ENCODE peak calls at places on chromosome 4, in seven cellular contexts. I is HepG2, D is suprapubic skin, H is GM12878, X is upper lobe of left lung, T is H1, V is sigmoid colon. F is an unnamed sample.
A peak's percentile ranks its signal among the peaks of the same experiment; 100 is the strongest.

GRCh38 chr4:121053601-121054143 is 18.7 kb downstream of the NDNF start:
- DNase-seq in V (no peak), T (no peak), X (no peak), H (no peak), I (no peak), D (no peak), F (no peak)

GRCh38 chr4:66475596-66475995 is 805.3 kb upstream of the EPHA5 start:
- DNase-seq in V (no peak), H (no peak), I (no peak), T (no peak), X (no peak), D (no peak), F (no peak)

GRCh38 chr4:75391489-75392166 is 122.6 kb downstream of the RCHY1 start:
- DNase-seq in T (no peak), I (no peak), X (no peak), D (no peak), V (no peak), H (no peak), F (no peak)

GRCh38 chr4:146379744-146380143 is 142.0 kb downstream of the SLC10A7 start:
- DNase-seq in D (no peak), T (no peak), X (no peak), H (no peak), I (peak; percentile 62), V (no peak), F (no peak)

GRCh38 chr4:2141762-2142520 is 82.8 kb downstream of the NAT8L start:
- DNase-seq in H (no peak), I (no peak), T (no peak), X (no peak), D (no peak), V (no peak), F (no peak)

GRCh38 chr4:56099378-56099786 is 150.6 kb downstream of the CEP135 start:
- DNase-seq in D (no peak), T (no peak), H (no peak), V (no peak), I (no peak), X (no peak), F (no peak)

GRCh38 chr4:52263612-52264011 is 212.5 kb downstream of the SPATA18 start:
- DNase-seq in T (no peak), D (no peak), V (no peak), H (no peak), I (no peak), X (no peak), F (no peak)

GRCh38 chr4:70511365-70511764 is 7.0 kb upstream of the AMTN start:
- DNase-seq in D (no peak), V (no peak), H (no peak), X (no peak), T (no peak), I (no peak), F (no peak)

GRCh38 chr4:128871948-128872347 is 62.4 kb downstream of the JADE1 start:
- DNase-seq in V (no peak), D (no peak), T (no peak), X (no peak), I (no peak), H (no peak), F (no peak)
- H3K27ac ChIP-seq in V (no peak overlapping the region), D (no peak overlapping the region), T (no peak overlapping the region), X (no peak overlapping the region), I (no peak overlapping the region), H (no peak overlapping the region), F (no peak overlapping the region)

DNA sequence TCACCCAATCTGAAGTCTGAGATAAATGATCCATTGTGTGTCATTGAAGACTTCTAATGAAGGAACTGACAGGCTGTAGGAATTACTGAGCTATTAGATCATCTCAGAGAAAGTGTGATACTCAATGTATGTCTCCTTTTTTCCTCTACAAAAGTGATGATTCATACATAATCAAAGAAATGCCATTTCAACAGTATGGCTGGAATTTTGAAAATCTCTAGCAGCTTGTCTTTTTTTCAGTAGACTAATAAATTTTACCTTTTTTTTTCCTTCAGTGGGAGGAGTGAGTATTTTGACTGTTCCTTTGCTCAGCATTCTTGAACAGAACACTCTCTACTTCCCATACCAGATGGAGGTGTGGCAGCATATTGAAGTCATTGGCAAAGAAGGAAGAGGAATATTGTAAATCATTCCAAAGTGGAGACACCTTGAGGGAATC is 222.8 kb upstream of the PCDH18 start:
- DNase-seq in V (no peak), H (no peak), T (no peak), X (no peak), D (no peak), I (no peak), F (no peak)
- TF ChIP-seq EP300 in V (no peak), H (no peak), T (no peak), X (no peak), D (no peak), I (no peak), F (no peak)

DNA sequence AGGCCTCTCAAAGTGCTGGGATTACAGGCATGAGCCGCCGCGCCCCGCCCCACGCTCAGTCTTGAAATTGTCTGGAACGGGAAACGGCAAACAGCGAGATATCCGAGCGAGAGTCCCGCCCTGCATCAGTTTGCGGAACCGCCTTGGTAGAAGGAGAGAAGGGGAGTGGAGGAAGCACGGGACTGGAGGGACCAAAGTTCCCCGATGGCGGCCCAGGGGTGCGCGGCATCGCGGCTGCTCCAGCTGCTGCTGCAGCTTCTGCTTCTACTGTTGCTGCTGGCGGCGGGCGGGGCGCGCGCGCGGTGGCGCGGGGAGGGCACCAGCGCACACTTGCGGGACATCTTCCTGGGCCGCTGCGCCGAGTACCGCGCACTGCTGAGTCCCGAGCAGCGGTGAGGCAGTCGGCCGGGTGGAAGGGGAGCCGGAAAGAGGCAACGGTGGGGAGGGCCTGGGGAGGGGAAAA is at the start of gene BST1:
- DNase-seq in T (no peak), D (peak; percentile 84), V (peak; percentile 82), I (no peak), H (no peak), X (peak; percentile 83), F (peak; percentile 64)
- TF ChIP-seq POLR2AphosphoS5 in T (no peak), D (no peak), V (no peak), I (no peak), H (no peak), X (peak; percentile 57), F (no peak)

GRCh38 chr4:155692361-155692760 is 25.7 kb downstream of the GUCY1A1 start:
- DNase-seq in T (no peak), X (no peak), D (no peak), V (no peak), H (no peak), I (no peak), F (no peak)

GRCh38 chr4:155692990-155693659 is 26.5 kb downstream of the GUCY1A1 start:
- DNase-seq in T (no peak), H (no peak), I (no peak), D (no peak), X (no peak), V (no peak), F (no peak)

GRCh38 chr4:155688211-155688610 is 21.6 kb downstream of the GUCY1A1 start:
- DNase-seq in D (no peak), I (no peak), H (no peak), T (no peak), V (no peak), X (no peak), F (no peak)

GRCh38 chr4:155687380-155687982 is 20.8 kb downstream of the GUCY1A1 start:
- DNase-seq in X (no peak), D (no peak), V (no peak), T (no peak), I (no peak), H (no peak), F (no peak)

GRCh38 chr4:155690044-155690837 is 23.6 kb downstream of the GUCY1A1 start:
- DNase-seq in X (no peak), I (no peak), H (no peak), T (no peak), V (no peak), D (no peak), F (no peak)
- H3K27ac ChIP-seq in X (no peak overlapping the region), I (no peak overlapping the region), H (no peak overlapping the region), T (no peak overlapping the region), V (peak overlapping the region; percentile 34), D (no peak overlapping the region), F (no peak overlapping the region)

GRCh38 chr4:19752600-19752999 is 499.1 kb upstream of the SLIT2 start:
- DNase-seq in H (no peak), D (no peak), V (no peak), X (no peak), T (no peak), I (no peak), F (no peak)
- TF ChIP-seq EP300 in H (no peak), D (no peak), V (no peak), X (no peak), T (no peak), I (no peak), F (no peak)

GRCh38 chr4:149306537-149306936 is 509.1 kb downstream of the IQCM start:
- DNase-seq in X (no peak), H (no peak), D (no peak), I (no peak), V (no peak), T (no peak), F (no peak)
- TF ChIP-seq POLR2AphosphoS5 in X (no peak), H (no peak), D (no peak), I (no peak), V (no peak), T (no peak), F (no peak)

GRCh38 chr4:105551968-105552746 is at the start of gene ARHGEF38:
- DNase-seq in X (peak; percentile 80), I (no peak), T (no peak), D (no peak), V (no peak), H (no peak), F (peak; percentile 72)
- H3K27ac ChIP-seq in X (peak within 1 kb of the TSS; percentile 80), I (no peak within 1 kb of the TSS), T (no peak within 1 kb of the TSS), D (peak within 1 kb of the TSS; percentile 72), V (no peak within 1 kb of the TSS), H (no peak within 1 kb of the TSS), F (peak within 1 kb of the TSS; percentile 93)

GRCh38 chr4:95511477-95511876 is 37.3 kb downstream of the UNC5C start:
- DNase-seq in V (no peak), H (no peak), D (no peak), X (no peak), I (no peak), T (no peak), F (no peak)

GRCh38 chr4:95510877-95511276 is 37.9 kb downstream of the UNC5C start:
- DNase-seq in H (no peak), X (no peak), V (no peak), I (no peak), T (no peak), D (no peak), F (no peak)

GRCh38 chr4:95517799-95518198 is 31.0 kb downstream of the UNC5C start:
- DNase-seq in X (no peak), I (no peak), H (no peak), D (no peak), T (no peak), V (no peak), F (no peak)

GRCh38 chr4:95513022-95513421 is 35.8 kb downstream of the UNC5C start:
- DNase-seq in I (no peak), D (no peak), H (no peak), T (no peak), V (no peak), X (no peak), F (no peak)

GRCh38 chr4:95516528-95517011 is 32.2 kb downstream of the UNC5C start:
- DNase-seq in D (no peak), I (no peak), X (no peak), V (no peak), T (no peak), H (no peak), F (no peak)
- TF ChIP-seq EP300 in D (no peak), I (no peak), X (no peak), V (no peak), T (no peak), H (no peak), F (no peak)